ENCODE peak calls at places on chromosomes 4 and X, in four cellular contexts. R is HepG2, J is GM12878, X is K562. W is an unnamed sample.

GRCh38 chr4:6336166-6336565 is 66.5 kb downstream of the WFS1 start:
- DNase-seq in R (no peak), J (no peak), X (no peak), W (no peak)

GRCh38 chr4:4637710-4638109 is 95.9 kb upstream of the STX18 start:
- DNase-seq in R (no peak), J (peak; percentile 33), X (no peak), W (no peak)

GRCh38 chr4:152363086-152363485 is 172.8 kb downstream of the FBXW7 start:
- DNase-seq in R (no peak), J (no peak), X (no peak), W (no peak)

GRCh38 chr4:89482248-89482647 is 174.6 kb upstream of the GPRIN3 start:
- DNase-seq in R (peak; percentile 35), J (no peak), X (peak; percentile 13), W (peak; percentile 45)

GRCh38 chr4:148081745-148082144 is 349.9 kb downstream of the ARHGAP10 start:
- DNase-seq in R (no peak), J (no peak), X (no peak), W (no peak)

GRCh38 chr4:85669204-85669603 is 194.3 kb downstream of the ARHGAP24 start:
- DNase-seq in R (no peak), J (no peak), X (no peak), W (no peak)

GRCh38 chr4:4477391-4477790 is 64.5 kb downstream of the STX18 start:
- DNase-seq in R (no peak), J (no peak), X (no peak), W (no peak)

GRCh38 chr4:41369680-41370079 is 113.0 kb downstream of the UCHL1 start:
- DNase-seq in R (no peak), J (no peak), X (no peak), W (no peak)

GRCh38 chr4:185016101-185016940 is 2.0 kb upstream of the HELT start:
- DNase-seq in R (no peak), J (no peak), X (no peak), W (no peak)

GRCh38 chr4:124092101-124093057 is 620.2 kb downstream of the ANKRD50 start:
- DNase-seq in R (no peak), J (no peak), X (no peak), W (no peak)

GRCh38 chrX:149074429-149074828 is 430.7 kb downstream of the IDS start:
- DNase-seq in R (no peak), J (peak; percentile 7), X (no peak), W (no peak)

GRCh38 chr4:119825696-119826095 is 197.1 kb upstream of the PDE5A start:
- DNase-seq in R (no peak), J (no peak), X (no peak), W (no peak)
- TF ChIP-seq SP1 in R (no peak), J (no peak), X (no peak), W (no peak)

GRCh38 chrX:156008915-156009314 is 11.4 kb downstream of the IL9R start:
- DNase-seq in R (no peak), J (no peak), X (no peak), W (no peak)
- TF ChIP-seq BHLHE40 in R (no peak), J (no peak), X (no peak), W (no peak)

GRCh38 chr4:52825311-52826090 is 36.6 kb upstream of the RASL11B start:
- DNase-seq in R (peak; percentile 54), J (no peak), X (no peak), W (no peak)

GRCh38 chr4:52823478-52824092 is 38.5 kb upstream of the RASL11B start:
- DNase-seq in R (no peak), J (no peak), X (no peak), W (no peak)

GRCh38 chr4:52824270-52824602 is 37.9 kb upstream of the RASL11B start:
- DNase-seq in R (no peak), J (no peak), X (no peak), W (no peak)

GRCh38 chr4:52822583-52823477 is 39.3 kb upstream of the RASL11B start:
- DNase-seq in R (no peak), J (no peak), X (no peak), W (no peak)

DNA sequence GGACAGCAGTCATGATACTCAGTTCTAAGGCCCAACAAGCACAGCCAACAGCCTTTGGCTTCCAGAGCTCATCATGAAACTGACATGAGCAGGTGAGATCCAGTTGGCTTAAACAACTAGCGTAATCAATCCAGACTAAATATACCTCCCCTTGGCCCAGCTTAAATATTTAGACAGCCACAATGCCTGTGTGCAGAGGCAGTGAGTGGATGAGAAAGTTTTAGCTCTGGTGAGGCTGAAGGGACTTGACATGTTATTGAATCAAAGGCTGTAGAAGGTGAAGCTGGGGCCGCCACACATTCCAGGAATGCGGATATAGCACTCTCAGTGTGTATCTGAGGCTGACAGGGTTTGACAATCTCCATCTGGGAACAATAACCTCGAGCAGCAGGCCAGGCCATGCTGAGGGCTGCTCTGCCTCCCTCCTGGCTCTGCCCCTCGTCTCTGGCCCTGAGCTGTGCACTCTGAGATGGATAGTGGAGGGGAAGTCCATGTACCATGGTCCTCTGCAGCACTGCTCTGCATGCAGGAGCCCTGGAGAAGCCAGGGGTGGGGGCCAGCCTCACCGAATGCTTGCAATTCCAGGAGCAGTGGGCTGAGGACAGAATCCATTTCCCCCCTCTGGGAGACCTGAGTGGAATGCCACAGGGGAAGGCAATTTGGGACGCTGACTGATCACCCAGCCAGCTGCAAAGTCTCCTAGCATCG is 37.4 kb upstream of the RASL11B start:
- DNase-seq in R (peak; percentile 67), J (no peak), X (no peak), W (no peak)
- TF ChIP-seq SP1 in R (no peak), J (no peak), X (no peak), W (no peak)

GRCh38 chrX:128739539-128739938 is 687.3 kb upstream of the ACTRT1 start:
- DNase-seq in R (no peak), J (no peak), X (no peak), W (no peak)
- TF ChIP-seq BHLHE40 in R (no peak), J (no peak), X (no peak), W (no peak)

GRCh38 chr4:172245493-172245892 is 432.3 kb downstream of the GALNTL6 start:
- DNase-seq in R (no peak), J (no peak), X (no peak), W (no peak)
- TF ChIP-seq SP1 in R (no peak), J (no peak), X (no peak), W (no peak)

DNA sequence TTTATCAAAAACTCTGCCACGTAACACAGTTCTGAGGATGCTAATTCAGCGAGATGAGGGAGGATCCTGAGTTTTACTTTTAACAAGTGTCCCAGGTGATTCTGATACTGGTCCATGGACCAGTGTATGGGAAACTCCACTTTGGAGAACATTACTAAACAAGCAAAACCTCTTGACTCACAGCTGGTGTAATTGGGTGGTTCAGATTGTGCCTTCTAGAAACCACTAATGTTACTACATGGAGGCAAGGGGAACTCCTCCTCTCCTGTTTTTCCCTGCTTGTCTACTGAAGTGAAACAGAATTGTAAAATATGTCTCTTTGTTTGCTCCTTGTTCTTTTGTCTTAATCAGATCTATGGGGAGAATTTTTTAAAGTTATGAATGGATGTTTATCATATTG is 62.6 kb downstream of the FRAS1 start:
- DNase-seq in R (no peak), J (no peak), X (no peak), W (no peak)
- TF ChIP-seq BHLHE40 in R (no peak), J (no peak), X (no peak), W (no peak)

DNA sequence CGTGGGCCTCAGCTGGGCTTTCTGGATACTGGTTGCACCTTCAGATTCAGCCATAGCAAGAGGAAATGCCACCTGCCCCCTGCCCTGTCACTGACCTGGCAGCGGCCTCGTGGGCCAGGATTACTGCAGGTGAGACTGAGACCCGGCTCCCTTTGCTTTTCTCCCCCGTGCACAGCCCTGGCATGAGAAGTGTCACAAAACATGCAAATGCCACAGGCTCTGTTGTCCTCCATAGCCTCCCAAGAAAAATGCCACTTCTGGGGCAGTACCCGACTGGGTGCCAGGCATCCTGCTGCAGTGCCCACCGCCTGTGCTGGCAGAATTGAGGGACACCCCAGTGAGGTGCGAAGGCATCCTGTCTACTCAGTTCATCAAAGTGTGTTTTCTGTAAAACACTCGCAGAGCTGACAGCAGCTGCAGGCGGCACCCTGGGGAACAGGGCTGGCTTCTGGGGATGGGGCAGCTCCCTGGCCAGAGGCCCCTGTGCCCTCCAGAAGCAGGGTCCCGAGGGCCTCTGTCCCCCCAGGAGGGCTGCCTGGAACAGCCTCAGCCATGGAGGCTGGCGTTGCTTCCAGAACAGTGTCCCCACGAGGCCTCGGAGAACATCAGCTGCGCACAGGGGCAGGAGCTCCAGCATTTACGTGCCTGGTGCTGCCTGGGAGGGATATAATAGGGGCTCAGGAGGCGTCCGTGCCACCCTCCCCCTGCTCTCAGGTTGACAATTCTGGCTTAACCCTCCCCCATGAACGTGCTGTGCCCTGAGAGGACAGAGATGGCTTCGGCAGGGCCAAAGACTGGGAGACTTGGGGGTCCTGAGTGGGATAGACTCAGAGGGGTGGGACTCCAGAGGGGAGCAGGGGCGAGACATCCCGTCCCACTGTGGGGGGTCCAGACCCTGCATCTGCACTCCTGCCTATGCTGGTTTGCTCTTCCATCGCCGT is 99.5 kb upstream of the NKX1-1 start:
- DNase-seq in R (no peak), J (no peak), X (no peak), W (no peak)
- TF ChIP-seq SP1 in R (no peak), J (no peak), X (no peak), W (no peak)

DNA sequence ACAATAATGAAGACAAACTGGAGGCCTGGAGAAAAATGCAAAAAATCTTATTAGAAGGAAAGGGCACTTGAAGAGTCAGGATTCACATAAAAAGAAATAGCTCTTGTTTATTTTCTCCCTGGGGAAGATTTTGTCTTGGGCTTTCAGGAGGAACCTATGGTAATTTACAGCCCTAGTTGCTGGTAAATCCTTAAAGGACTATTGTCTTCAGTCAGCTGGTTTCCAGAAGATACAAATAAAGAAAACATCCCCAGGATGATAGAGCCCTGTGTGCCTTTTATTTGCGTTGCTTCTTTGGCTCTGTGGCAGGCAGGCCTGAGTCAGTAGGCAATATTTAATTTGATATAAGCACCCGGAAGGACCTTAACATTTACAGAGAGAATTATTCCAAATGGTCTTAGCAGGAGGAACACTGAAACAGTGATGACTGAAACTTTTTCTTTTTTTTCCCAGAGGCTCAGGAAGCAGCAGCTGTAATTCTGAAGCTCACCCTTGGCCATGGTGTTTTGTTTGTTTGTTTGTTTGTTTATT is 131.0 kb upstream of the SLC34A2 start:
- DNase-seq in R (no peak), J (no peak), X (no peak), W (no peak)
- TF ChIP-seq BHLHE40 in R (no peak), J (no peak), X (no peak), W (no peak)

W was measured in HEK293T.